ENCODE peak calls at places on chromosomes 11 and 22, in eight cellular contexts. One of them, this sample, is unnamed.

GRCh38 chr11:118000850-118001228 is 14.6 kb downstream of the IL10RA start:
- DNase-seq in NCI-H2107: no peak
- DNase-seq in DND-41: no peak
- DNase-seq in T-helper 1 cell: no peak
- DNase-seq in GM04503: no peak
- DNase-seq in choroid plexus epithelial cell: no peak
- DNase-seq in H54: no peak
- DNase-seq in HCT116: no peak
- DNase-seq in this sample: no peak

GRCh38 chr11:914747-915493 is 4.3 kb upstream of the CHID1 start:
- DNase-seq in NCI-H2107: no peak
- DNase-seq in DND-41: no peak
- DNase-seq in T-helper 1 cell: no peak
- DNase-seq in GM04503: no peak
- DNase-seq in choroid plexus epithelial cell: no peak
- DNase-seq in H54: no peak
- DNase-seq in HCT116: no peak
- DNase-seq in this sample: no peak

GRCh38 chr11:86509579-86509978 is 134.9 kb downstream of the CCDC81 start:
- DNase-seq in NCI-H2107: no peak
- DNase-seq in DND-41: no peak
- DNase-seq in T-helper 1 cell: no peak
- DNase-seq in GM04503: no peak
- DNase-seq in choroid plexus epithelial cell: no peak
- DNase-seq in H54: no peak
- DNase-seq in HCT116: no peak
- DNase-seq in this sample: peak

GRCh38 chr11:10659339-10660216 is 34.0 kb downstream of the IRAG1 start:
- DNase-seq in NCI-H2107: no peak
- DNase-seq in DND-41: no peak
- DNase-seq in T-helper 1 cell: no peak
- DNase-seq in GM04503: peak
- DNase-seq in choroid plexus epithelial cell: peak
- DNase-seq in H54: peak
- DNase-seq in HCT116: peak
- DNase-seq in this sample: peak

GRCh38 chr22:43840431-43840830 is 21.9 kb downstream of the SULT4A1 start:
- DNase-seq in NCI-H2107: no peak
- DNase-seq in DND-41: no peak
- DNase-seq in T-helper 1 cell: no peak
- DNase-seq in GM04503: no peak
- DNase-seq in choroid plexus epithelial cell: no peak
- DNase-seq in H54: no peak
- DNase-seq in HCT116: no peak
- DNase-seq in this sample: no peak

GRCh38 chr11:8719260-8720190 is 36.9 kb downstream of the RPL27A start:
- DNase-seq in NCI-H2107: no peak
- DNase-seq in DND-41: no peak
- DNase-seq in T-helper 1 cell: no peak
- DNase-seq in GM04503: peak
- DNase-seq in choroid plexus epithelial cell: peak
- DNase-seq in H54: peak
- DNase-seq in HCT116: peak
- DNase-seq in this sample: peak

GRCh38 chr11:32489464-32489863 is 54.1 kb upstream of the WT1 start:
- DNase-seq in NCI-H2107: no peak
- DNase-seq in DND-41: no peak
- DNase-seq in T-helper 1 cell: no peak
- DNase-seq in GM04503: no peak
- DNase-seq in choroid plexus epithelial cell: peak
- DNase-seq in H54: no peak
- DNase-seq in HCT116: no peak
- DNase-seq in this sample: no peak

GRCh38 chr11:122317337-122317736 is 201.3 kb upstream of the BLID start:
- DNase-seq in NCI-H2107: no peak
- DNase-seq in DND-41: no peak
- DNase-seq in T-helper 1 cell: no peak
- DNase-seq in GM04503: peak
- DNase-seq in choroid plexus epithelial cell: peak
- DNase-seq in H54: no peak
- DNase-seq in HCT116: no peak
- DNase-seq in this sample: no peak

GRCh38 chr11:34323601-34324000 is 34.2 kb downstream of the ABTB2 start:
- DNase-seq in NCI-H2107: no peak
- DNase-seq in DND-41: no peak
- DNase-seq in T-helper 1 cell: no peak
- DNase-seq in GM04503: no peak
- DNase-seq in choroid plexus epithelial cell: no peak
- DNase-seq in H54: no peak
- DNase-seq in HCT116: no peak
- DNase-seq in this sample: no peak

GRCh38 chr11:101048479-101048878 is 81.1 kb downstream of the PGR start:
- DNase-seq in NCI-H2107: no peak
- DNase-seq in DND-41: no peak
- DNase-seq in T-helper 1 cell: no peak
- DNase-seq in GM04503: no peak
- DNase-seq in choroid plexus epithelial cell: no peak
- DNase-seq in H54: no peak
- DNase-seq in HCT116: no peak
- DNase-seq in this sample: no peak

GRCh38 chr11:66985508-66986177 is 10.5 kb downstream of the C11orf86 start:
- DNase-seq in NCI-H2107: no peak
- DNase-seq in DND-41: no peak
- DNase-seq in T-helper 1 cell: no peak
- DNase-seq in GM04503: no peak
- DNase-seq in choroid plexus epithelial cell: no peak
- DNase-seq in H54: no peak
- DNase-seq in HCT116: no peak
- DNase-seq in this sample: no peak

GRCh38 chr11:221998-222789 is 13.9 kb downstream of the SIRT3 start:
- DNase-seq in NCI-H2107: no peak
- DNase-seq in DND-41: no peak
- DNase-seq in T-helper 1 cell: no peak
- DNase-seq in GM04503: no peak
- DNase-seq in choroid plexus epithelial cell: no peak
- DNase-seq in H54: no peak
- DNase-seq in HCT116: no peak
- DNase-seq in this sample: no peak

GRCh38 chr11:76606102-76606793 is 64.3 kb downstream of the LRRC32 start:
- DNase-seq in NCI-H2107: no peak
- DNase-seq in DND-41: no peak
- DNase-seq in T-helper 1 cell: no peak
- DNase-seq in GM04503: no peak
- DNase-seq in choroid plexus epithelial cell: no peak
- DNase-seq in H54: no peak
- DNase-seq in HCT116: no peak
- DNase-seq in this sample: no peak

GRCh38 chr11:57506522-57506921 is 9.0 kb downstream of the SLC43A1 start:
- DNase-seq in NCI-H2107: no peak
- DNase-seq in DND-41: no peak
- DNase-seq in T-helper 1 cell: no peak
- DNase-seq in GM04503: no peak
- DNase-seq in choroid plexus epithelial cell: no peak
- DNase-seq in H54: no peak
- DNase-seq in HCT116: no peak
- DNase-seq in this sample: no peak

GRCh38 chr11:60771879-60772525 is 13.1 kb upstream of the MS4A10 start:
- DNase-seq in NCI-H2107: no peak
- DNase-seq in DND-41: no peak
- DNase-seq in T-helper 1 cell: no peak
- DNase-seq in GM04503: no peak
- DNase-seq in choroid plexus epithelial cell: peak
- DNase-seq in H54: no peak
- DNase-seq in HCT116: no peak
- DNase-seq in this sample: no peak

GRCh38 chr11:72430743-72431570 is 3.4 kb downstream of the CLPB start:
- DNase-seq in NCI-H2107: peak
- DNase-seq in DND-41: peak
- DNase-seq in T-helper 1 cell: peak
- DNase-seq in GM04503: no peak
- DNase-seq in choroid plexus epithelial cell: peak
- DNase-seq in H54: peak
- DNase-seq in HCT116: no peak
- DNase-seq in this sample: peak

GRCh38 chr11:12674571-12674935 is 332 bp downstream of the TEAD1 start:
- DNase-seq in NCI-H2107: no peak
- DNase-seq in DND-41: no peak
- DNase-seq in T-helper 1 cell: no peak
- DNase-seq in GM04503: no peak
- DNase-seq in choroid plexus epithelial cell: peak
- DNase-seq in H54: no peak
- DNase-seq in HCT116: no peak
- DNase-seq in this sample: no peak

GRCh38 chr11:130945945-130946344 is 29.7 kb upstream of the SNX19 start:
- DNase-seq in NCI-H2107: no peak
- DNase-seq in DND-41: no peak
- DNase-seq in T-helper 1 cell: no peak
- DNase-seq in GM04503: peak
- DNase-seq in choroid plexus epithelial cell: peak
- DNase-seq in H54: no peak
- DNase-seq in HCT116: no peak
- DNase-seq in this sample: peak

GRCh38 chr22:30460147-30460546 is 11.7 kb downstream of the SEC14L3 start:
- DNase-seq in NCI-H2107: peak
- DNase-seq in DND-41: no peak
- DNase-seq in T-helper 1 cell: no peak
- DNase-seq in GM04503: no peak
- DNase-seq in choroid plexus epithelial cell: no peak
- DNase-seq in H54: no peak
- DNase-seq in HCT116: no peak
- DNase-seq in this sample: no peak

GRCh38 chr22:19410941-19411689 is 20.4 kb downstream of the HIRA start:
- DNase-seq in NCI-H2107: no peak
- DNase-seq in DND-41: no peak
- DNase-seq in T-helper 1 cell: no peak
- DNase-seq in GM04503: no peak
- DNase-seq in choroid plexus epithelial cell: no peak
- DNase-seq in H54: no peak
- DNase-seq in HCT116: no peak
- DNase-seq in this sample: no peak

GRCh38 chr22:37571992-37572373 is 7.9 kb downstream of the LGALS2 start:
- DNase-seq in NCI-H2107: no peak
- DNase-seq in DND-41: no peak
- DNase-seq in T-helper 1 cell: no peak
- DNase-seq in GM04503: no peak
- DNase-seq in choroid plexus epithelial cell: no peak
- DNase-seq in H54: no peak
- DNase-seq in HCT116: no peak
- DNase-seq in this sample: no peak

GRCh38 chr11:13962562-13963168 is at the start of gene SPON1:
- DNase-seq in NCI-H2107: no peak
- DNase-seq in DND-41: no peak
- DNase-seq in T-helper 1 cell: peak
- DNase-seq in GM04503: no peak
- DNase-seq in choroid plexus epithelial cell: peak
- DNase-seq in H54: no peak
- DNase-seq in HCT116: no peak
- DNase-seq in this sample: no peak

GRCh38 chr22:23325183-23325582 is 144.9 kb downstream of the BCR start:
- DNase-seq in NCI-H2107: no peak
- DNase-seq in DND-41: no peak
- DNase-seq in T-helper 1 cell: no peak
- DNase-seq in GM04503: no peak
- DNase-seq in choroid plexus epithelial cell: no peak
- DNase-seq in H54: no peak
- DNase-seq in HCT116: no peak
- DNase-seq in this sample: no peak

This sample was measured in stromal cell of bone marrow.